ENCODE peak calls at places on chromosomes 11 and 22, in five cellular contexts. J, S, Z, D and G are unnamed samples.

GRCh38 chr11:10305964-10306918 is 1.4 kb downstream of the ADM start:
- DNase-seq in D (no peak), S (no peak), J (no peak), Z (no peak), G (no peak)

GRCh38 chr11:134412508-134413333 is 679 bp upstream of the B3GAT1 start:
- DNase-seq in S (no peak), D (peak; percentile 33), Z (peak; percentile 89), J (no peak), G (no peak)

GRCh38 chr11:104997288-104997687 is 25.7 kb downstream of the CASP5 start:
- DNase-seq in Z (no peak), J (no peak), S (no peak), D (no peak), G (no peak)

GRCh38 chr22:42275176-42275575 is 4.7 kb upstream of the TCF20 start:
- DNase-seq in S (no peak), J (no peak), D (no peak), Z (no peak), G (no peak)

GRCh38 chr11:1916132-1916985 is 3.1 kb upstream of the TNNT3 start:
- DNase-seq in S (no peak), Z (no peak), D (no peak), J (no peak), G (no peak)

GRCh38 chr11:95832763-95833162 is 42.5 kb downstream of the CEP57 start:
- DNase-seq in J (no peak), S (no peak), Z (no peak), D (no peak), G (no peak)

GRCh38 chr22:17114173-17114957 is 6.8 kb downstream of the TMEM121B start:
- DNase-seq in J (no peak), D (no peak), S (no peak), Z (no peak), G (no peak)

GRCh38 chr11:116732740-116733385 is 39.9 kb downstream of the BUD13 start:
- DNase-seq in J (peak; percentile 19), S (peak; percentile 80), Z (peak; percentile 34), D (peak; percentile 76), G (peak; percentile 40)

GRCh38 chr11:86116996-86117705 is 48.3 kb upstream of the PICALM start:
- DNase-seq in S (no peak), D (no peak), J (no peak), Z (no peak), G (peak; percentile 25)

GRCh38 chr11:86228967-86229330 is 15.6 kb upstream of the EED start:
- DNase-seq in J (no peak), Z (no peak), D (no peak), S (peak; percentile 47), G (no peak)

GRCh38 chr22:28882878-28883656 is at the start of gene ZNRF3:
- DNase-seq in D (peak; percentile 96), Z (peak; percentile 92), J (peak; percentile 76), S (peak; percentile 94), G (peak; percentile 50)

GRCh38 chr11:29019960-29020683 is 911.9 kb downstream of the METTL15 start:
- DNase-seq in S (no peak), D (no peak), Z (no peak), J (no peak), G (no peak)

GRCh38 chr22:44026630-44027511 is 2.8 kb downstream of the PARVB start:
- DNase-seq in Z (no peak), J (no peak), D (peak; percentile 91), S (no peak), G (no peak)